ENCODE peak calls at places on chromosomes 13 and 19, in five cellular contexts. One of them, this sample, is unnamed.

GRCh38 chr19:4453232-4454179 is 4.1 kb downstream of the UBXN6 start:
- DNase-seq in caudate nucleus: no peak
- DNase-seq in body of pancreas: no peak
- DNase-seq in K562: no peak
- DNase-seq in effector memory CD4-positive, alpha-beta T cell: no peak
- DNase-seq in this sample: no peak

GRCh38 chr13:102487330-102487729 is 85.5 kb upstream of the FGF14 start:
- DNase-seq in caudate nucleus: no peak
- DNase-seq in body of pancreas: no peak
- DNase-seq in K562: no peak
- DNase-seq in effector memory CD4-positive, alpha-beta T cell: no peak
- DNase-seq in this sample: no peak

GRCh38 chr19:14378890-14379289 is 2.4 kb upstream of the ADGRE5 start:
- DNase-seq in caudate nucleus: no peak
- DNase-seq in body of pancreas: no peak
- DNase-seq in K562: no peak
- DNase-seq in effector memory CD4-positive, alpha-beta T cell: no peak
- DNase-seq in this sample: no peak

GRCh38 chr13:76440568-76440967 is 445.6 kb downstream of the KCTD12 start:
- DNase-seq in caudate nucleus: peak
- DNase-seq in body of pancreas: no peak
- DNase-seq in K562: no peak
- DNase-seq in effector memory CD4-positive, alpha-beta T cell: no peak
- DNase-seq in this sample: no peak

GRCh38 chr13:33233547-33233946 is 52.0 kb downstream of the STARD13 start:
- DNase-seq in caudate nucleus: no peak
- DNase-seq in body of pancreas: peak
- DNase-seq in K562: no peak
- DNase-seq in effector memory CD4-positive, alpha-beta T cell: no peak
- DNase-seq in this sample: no peak

GRCh38 chr13:23753523-23753922 is 135.7 kb downstream of the MIPEP start:
- DNase-seq in caudate nucleus: no peak
- DNase-seq in body of pancreas: peak
- DNase-seq in K562: no peak
- DNase-seq in effector memory CD4-positive, alpha-beta T cell: no peak
- DNase-seq in this sample: no peak

GRCh38 chr13:75308222-75308621 is 173.7 kb downstream of the TBC1D4 start:
- DNase-seq in caudate nucleus: no peak
- DNase-seq in body of pancreas: no peak
- DNase-seq in K562: no peak
- DNase-seq in effector memory CD4-positive, alpha-beta T cell: no peak
- DNase-seq in this sample: no peak

GRCh38 chr13:33073338-33073737 is 57.1 kb downstream of the KL start:
- DNase-seq in caudate nucleus: no peak
- DNase-seq in body of pancreas: no peak
- DNase-seq in K562: no peak
- DNase-seq in effector memory CD4-positive, alpha-beta T cell: no peak
- DNase-seq in this sample: no peak

GRCh38 chr19:47275866-47276461 is 1.3 kb downstream of the INAFM1 start:
- DNase-seq in caudate nucleus: no peak
- DNase-seq in body of pancreas: no peak
- DNase-seq in K562: peak
- DNase-seq in effector memory CD4-positive, alpha-beta T cell: no peak
- DNase-seq in this sample: peak

DNA sequence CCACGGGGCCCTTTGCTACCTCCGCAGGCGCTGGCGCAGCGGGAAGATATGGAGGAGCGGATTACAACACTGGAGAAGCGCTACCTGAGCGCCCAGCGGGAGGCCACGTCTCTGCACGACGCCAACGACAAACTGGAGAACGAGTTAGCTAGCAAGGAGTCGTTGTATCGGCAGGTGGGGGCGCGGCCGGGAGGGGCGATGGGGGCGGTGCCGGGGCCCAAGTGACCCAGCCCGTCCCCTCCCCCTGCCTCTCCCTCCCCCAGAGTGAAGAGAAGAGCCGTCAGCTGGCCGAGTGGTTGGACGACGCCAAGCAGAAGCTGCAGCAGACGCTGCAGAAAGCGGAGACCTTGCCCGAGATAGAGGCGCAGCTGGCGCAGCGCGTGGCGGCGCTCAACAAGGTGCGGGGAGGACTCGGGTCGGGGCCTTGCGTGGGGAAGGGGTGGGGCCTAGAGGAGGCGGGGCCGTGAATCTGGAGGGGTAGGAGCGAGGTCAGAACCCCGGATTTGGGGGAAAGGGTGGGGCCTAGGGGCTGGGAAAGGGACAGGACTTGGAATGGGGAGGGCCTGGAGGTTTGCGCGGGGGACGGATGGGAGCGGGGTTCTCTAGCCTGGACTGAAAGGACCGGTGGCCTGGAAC is 13.7 kb downstream of the PPFIA3 start:
- DNase-seq in caudate nucleus: no peak
- DNase-seq in body of pancreas: no peak
- DNase-seq in K562: peak
- DNase-seq in effector memory CD4-positive, alpha-beta T cell: no peak
- DNase-seq in this sample: peak
- H3K27ac ChIP-seq in caudate nucleus: no peak
- H3K27ac ChIP-seq in body of pancreas: no peak
- H3K27ac ChIP-seq in K562: no peak
- H3K27ac ChIP-seq in effector memory CD4-positive, alpha-beta T cell: no peak
- H3K27ac ChIP-seq in this sample: no peak

GRCh38 chr19:7176792-7177191 is 107.3 kb downstream of the ZNF557 start:
- DNase-seq in caudate nucleus: no peak
- DNase-seq in body of pancreas: no peak
- DNase-seq in K562: no peak
- DNase-seq in effector memory CD4-positive, alpha-beta T cell: no peak
- DNase-seq in this sample: no peak

GRCh38 chr19:7177926-7178325 is 108.4 kb downstream of the ZNF557 start:
- DNase-seq in caudate nucleus: no peak
- DNase-seq in body of pancreas: no peak
- DNase-seq in K562: no peak
- DNase-seq in effector memory CD4-positive, alpha-beta T cell: no peak
- DNase-seq in this sample: no peak

GRCh38 chr19:7182489-7182888 is 111.7 kb downstream of the INSR start:
- DNase-seq in caudate nucleus: no peak
- DNase-seq in body of pancreas: no peak
- DNase-seq in K562: no peak
- DNase-seq in effector memory CD4-positive, alpha-beta T cell: no peak
- DNase-seq in this sample: no peak

GRCh38 chr19:7179917-7180306 is 110.4 kb downstream of the ZNF557 start:
- DNase-seq in caudate nucleus: no peak
- DNase-seq in body of pancreas: no peak
- DNase-seq in K562: no peak
- DNase-seq in effector memory CD4-positive, alpha-beta T cell: no peak
- DNase-seq in this sample: no peak
- H3K27ac ChIP-seq in caudate nucleus: no peak
- H3K27ac ChIP-seq in body of pancreas: peak
- H3K27ac ChIP-seq in K562: no peak
- H3K27ac ChIP-seq in effector memory CD4-positive, alpha-beta T cell: no peak
- H3K27ac ChIP-seq in this sample: no peak

DNA sequence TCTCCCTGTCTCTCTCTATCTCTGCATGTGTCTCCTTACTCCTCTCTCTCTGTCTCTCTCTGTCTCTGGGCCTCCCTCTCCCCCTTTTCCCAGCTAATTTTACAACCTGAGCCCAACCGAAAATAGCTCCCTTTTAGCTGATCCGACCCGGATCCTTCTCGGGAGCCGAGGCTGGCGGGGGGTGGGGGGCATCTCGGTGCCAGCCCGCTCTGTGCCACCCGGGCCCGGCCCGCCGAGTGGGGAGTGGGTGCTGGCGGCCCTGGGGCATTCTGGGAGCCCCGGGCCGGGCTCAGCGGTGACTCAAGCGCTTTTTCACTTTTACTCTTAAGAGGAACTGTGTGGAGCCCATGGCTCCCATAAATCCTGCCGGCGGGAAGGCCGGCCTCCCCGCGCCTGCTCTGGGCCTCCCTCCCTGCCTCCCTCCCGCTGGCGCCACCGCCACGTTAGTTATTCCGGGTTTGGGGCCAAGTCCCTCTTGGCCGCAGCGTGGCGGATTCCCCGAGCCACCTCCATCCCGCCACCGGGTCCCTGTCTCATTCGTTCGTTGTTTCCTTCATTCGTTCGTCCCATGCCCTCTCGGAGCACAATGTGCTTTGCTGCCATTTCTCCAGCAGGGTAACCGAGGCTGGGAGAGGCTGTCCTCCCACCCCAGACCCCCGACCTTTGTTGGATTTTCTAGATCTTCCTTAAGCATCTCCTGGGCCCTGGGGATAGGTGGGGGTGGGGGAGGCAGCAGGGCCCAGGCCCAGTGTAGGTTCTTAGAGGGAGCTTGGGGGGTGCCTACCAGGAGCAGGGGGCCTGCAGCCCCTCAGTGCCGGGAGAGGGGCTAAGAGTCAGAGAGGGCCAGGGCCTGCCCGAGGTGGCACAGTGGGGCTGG is 3.2 kb downstream of the NFIC start:
- DNase-seq in caudate nucleus: peak
- DNase-seq in body of pancreas: peak
- DNase-seq in K562: peak
- DNase-seq in effector memory CD4-positive, alpha-beta T cell: no peak
- DNase-seq in this sample: peak
- H3K27ac ChIP-seq in caudate nucleus: peak
- H3K27ac ChIP-seq in body of pancreas: peak
- H3K27ac ChIP-seq in K562: peak
- H3K27ac ChIP-seq in effector memory CD4-positive, alpha-beta T cell: no peak
- H3K27ac ChIP-seq in this sample: no peak

GRCh38 chr13:46152627-46153328 is 29.2 kb downstream of the LCP1 start:
- DNase-seq in caudate nucleus: no peak
- DNase-seq in body of pancreas: no peak
- DNase-seq in K562: no peak
- DNase-seq in effector memory CD4-positive, alpha-beta T cell: no peak
- DNase-seq in this sample: no peak

GRCh38 chr13:46154136-46154854 is 27.7 kb downstream of the LCP1 start:
- DNase-seq in caudate nucleus: no peak
- DNase-seq in body of pancreas: no peak
- DNase-seq in K562: no peak
- DNase-seq in effector memory CD4-positive, alpha-beta T cell: no peak
- DNase-seq in this sample: no peak

GRCh38 chr13:46146898-46147297 is 35.1 kb downstream of the LCP1 start:
- DNase-seq in caudate nucleus: no peak
- DNase-seq in body of pancreas: no peak
- DNase-seq in K562: no peak
- DNase-seq in effector memory CD4-positive, alpha-beta T cell: no peak
- DNase-seq in this sample: peak

GRCh38 chr13:46149272-46150133 is 32.5 kb downstream of the LCP1 start:
- DNase-seq in caudate nucleus: no peak
- DNase-seq in body of pancreas: no peak
- DNase-seq in K562: no peak
- DNase-seq in effector memory CD4-positive, alpha-beta T cell: no peak
- DNase-seq in this sample: no peak

DNA sequence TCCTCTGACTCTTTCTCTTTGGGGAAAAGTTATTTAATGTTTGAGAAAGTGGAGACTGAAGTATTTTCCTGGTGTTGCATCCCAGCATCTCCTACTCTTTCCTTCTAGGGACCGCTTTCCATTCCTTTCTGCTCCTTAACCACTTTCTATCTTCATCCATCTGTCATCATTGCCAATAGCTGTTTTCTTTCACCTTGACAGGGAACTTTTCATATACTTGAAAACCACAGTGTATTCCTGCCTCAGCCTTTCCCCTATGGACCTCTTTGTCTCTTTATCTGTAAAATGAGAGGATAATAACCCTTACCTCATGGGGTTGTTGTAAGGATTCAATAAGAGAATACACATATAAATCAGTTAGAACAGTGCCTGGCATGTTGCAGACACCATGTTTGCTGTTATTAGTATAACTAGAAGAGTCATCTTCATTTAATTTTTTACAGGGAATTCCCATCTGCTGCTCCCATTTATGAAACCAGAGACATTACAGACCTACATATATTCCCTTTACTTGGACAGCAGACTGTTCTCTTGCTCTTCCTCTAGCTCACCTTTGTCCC is 31.8 kb downstream of the LCP1 start:
- DNase-seq in caudate nucleus: no peak
- DNase-seq in body of pancreas: no peak
- DNase-seq in K562: no peak
- DNase-seq in effector memory CD4-positive, alpha-beta T cell: no peak
- DNase-seq in this sample: no peak
- H3K27ac ChIP-seq in caudate nucleus: no peak
- H3K27ac ChIP-seq in body of pancreas: no peak
- H3K27ac ChIP-seq in K562: no peak
- H3K27ac ChIP-seq in effector memory CD4-positive, alpha-beta T cell: no peak
- H3K27ac ChIP-seq in this sample: no peak

GRCh38 chr13:87084192-87084591 is 587.0 kb upstream of the SLITRK5 start:
- DNase-seq in caudate nucleus: no peak
- DNase-seq in body of pancreas: no peak
- DNase-seq in K562: no peak
- DNase-seq in effector memory CD4-positive, alpha-beta T cell: no peak
- DNase-seq in this sample: no peak
- H3K27ac ChIP-seq in caudate nucleus: no peak
- H3K27ac ChIP-seq in body of pancreas: no peak
- H3K27ac ChIP-seq in K562: no peak
- H3K27ac ChIP-seq in effector memory CD4-positive, alpha-beta T cell: no peak
- H3K27ac ChIP-seq in this sample: no peak

GRCh38 chr13:49376121-49376520 is 67.7 kb downstream of the CAB39L start:
- DNase-seq in caudate nucleus: no peak
- DNase-seq in body of pancreas: no peak
- DNase-seq in K562: no peak
- DNase-seq in effector memory CD4-positive, alpha-beta T cell: no peak
- DNase-seq in this sample: no peak
- H3K27ac ChIP-seq in caudate nucleus: no peak
- H3K27ac ChIP-seq in body of pancreas: no peak
- H3K27ac ChIP-seq in K562: no peak
- H3K27ac ChIP-seq in effector memory CD4-positive, alpha-beta T cell: no peak
- H3K27ac ChIP-seq in this sample: no peak

GRCh38 chr19:41869374-41869955 is 7.6 kb upstream of the CD79A start:
- DNase-seq in caudate nucleus: no peak
- DNase-seq in body of pancreas: no peak
- DNase-seq in K562: no peak
- DNase-seq in effector memory CD4-positive, alpha-beta T cell: no peak
- DNase-seq in this sample: no peak

GRCh38 chr19:41871573-41872383 is 5.3 kb upstream of the CD79A start:
- DNase-seq in caudate nucleus: no peak
- DNase-seq in body of pancreas: no peak
- DNase-seq in K562: peak
- DNase-seq in effector memory CD4-positive, alpha-beta T cell: peak
- DNase-seq in this sample: peak

GRCh38 chr19:41872384-41872774 is 4.7 kb upstream of the CD79A start:
- DNase-seq in caudate nucleus: no peak
- DNase-seq in body of pancreas: no peak
- DNase-seq in K562: peak
- DNase-seq in effector memory CD4-positive, alpha-beta T cell: no peak
- DNase-seq in this sample: peak

GRCh38 chr19:41870401-41870873 is 6.6 kb upstream of the CD79A start:
- DNase-seq in caudate nucleus: no peak
- DNase-seq in body of pancreas: no peak
- DNase-seq in K562: no peak
- DNase-seq in effector memory CD4-positive, alpha-beta T cell: no peak
- DNase-seq in this sample: peak

GRCh38 chr19:41872775-41873647 is 4.1 kb upstream of the CD79A start:
- DNase-seq in caudate nucleus: no peak
- DNase-seq in body of pancreas: peak
- DNase-seq in K562: peak
- DNase-seq in effector memory CD4-positive, alpha-beta T cell: peak
- DNase-seq in this sample: peak
- H3K27ac ChIP-seq in caudate nucleus: no peak
- H3K27ac ChIP-seq in body of pancreas: no peak
- H3K27ac ChIP-seq in K562: no peak
- H3K27ac ChIP-seq in effector memory CD4-positive, alpha-beta T cell: peak
- H3K27ac ChIP-seq in this sample: no peak

DNA sequence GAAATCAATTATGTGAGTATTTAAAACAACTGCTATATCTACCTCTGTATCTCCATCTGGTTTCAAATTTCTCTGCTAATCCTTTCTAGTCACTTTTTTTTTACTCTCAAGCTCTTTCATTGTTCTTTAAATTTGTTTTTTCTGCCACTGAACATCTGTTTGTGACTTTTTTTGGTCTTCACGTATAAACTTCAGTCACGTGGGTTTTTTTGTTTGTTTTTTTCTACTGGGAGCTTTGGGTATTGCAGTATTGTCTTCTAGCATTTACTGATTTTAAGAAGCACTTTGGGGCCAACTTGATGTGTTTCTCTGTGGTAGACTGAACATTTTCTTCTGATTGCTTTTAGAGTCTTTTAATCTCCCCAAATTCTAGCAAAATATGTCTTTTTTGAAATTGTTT is 262.6 kb upstream of the RXFP2 start:
- DNase-seq in caudate nucleus: no peak
- DNase-seq in body of pancreas: no peak
- DNase-seq in K562: no peak
- DNase-seq in effector memory CD4-positive, alpha-beta T cell: no peak
- DNase-seq in this sample: no peak
- H3K27ac ChIP-seq in caudate nucleus: no peak
- H3K27ac ChIP-seq in body of pancreas: no peak
- H3K27ac ChIP-seq in K562: no peak
- H3K27ac ChIP-seq in effector memory CD4-positive, alpha-beta T cell: no peak
- H3K27ac ChIP-seq in this sample: no peak